ENCODE peak calls at places on chromosome 14, in nine cellular contexts. H is fibroblast of gingiva; Q is DMS 273 treated with DMSO at 0.1 percent for 48 hours; A is germinal center; E is activated CD4-positive, alpha-beta T cell treated with anti-CD3 and anti-CD28 coated beads, Interleukin-2, amount 50 U/mL, for 4 hours; Z is T-helper 17 cell; W is NCI-H1436; P is activated CD8-positive, alpha-beta T cell treated with anti-CD3 and anti-CD28 coated beads, Interleukin-2, amount 10 ng/mL, durations not matched to agents 7 days and 5 days; F is GDM1. N is an unnamed sample.

GRCh38 chr14:56297449-56297848 is 179.2 kb downstream of the PELI2 start:
- DNase-seq in A (no peak), Q (no peak), W (no peak), P (no peak), Z (no peak), E (no peak), F (no peak), H (no peak), N (no peak)

GRCh38 chr14:75907722-75908330 is 74.0 kb downstream of the TGFB3 start:
- DNase-seq in P (no peak), W (no peak), Q (no peak), Z (no peak), E (no peak), H (no peak), A (no peak), F (no peak), N (no peak)

GRCh38 chr14:51448831-51449665 is 202.7 kb upstream of the FRMD6 start:
- DNase-seq in W (no peak), F (no peak), A (no peak), Q (peak; percentile 84), P (no peak), H (peak; percentile 82), Z (no peak), E (no peak), N (peak; percentile 94)

GRCh38 chr14:101970830-101971400 is 6.5 kb downstream of the DYNC1H1 start:
- DNase-seq in H (no peak), Z (no peak), P (no peak), F (no peak), Q (no peak), A (no peak), E (no peak), W (no peak), N (no peak)

GRCh38 chr14:50023671-50024490 is 92.5 kb downstream of the VCPKMT start:
- DNase-seq in E (no peak), W (no peak), P (no peak), A (no peak), H (peak; percentile 80), F (no peak), Q (no peak), Z (no peak), N (no peak)

GRCh38 chr14:91311284-91311662 is 66.8 kb upstream of the GPR68 start:
- DNase-seq in E (peak; percentile 23), W (no peak), P (peak; percentile 82), H (no peak), F (peak; percentile 11), Q (no peak), Z (peak; percentile 38), A (no peak), N (no peak)

GRCh38 chr14:100304825-100305445 is 1.3 kb downstream of the SLC25A29 start:
- DNase-seq in Q (no peak), E (no peak), A (no peak), P (no peak), W (peak; percentile 27), F (no peak), H (no peak), Z (no peak), N (no peak)

GRCh38 chr14:52327374-52328226 is 13.5 kb downstream of the PTGER2 start:
- DNase-seq in H (peak; percentile 91), W (no peak), P (no peak), Q (no peak), E (no peak), Z (no peak), A (no peak), F (no peak), N (peak; percentile 15)

GRCh38 chr14:95733212-95733611 is 19.3 kb upstream of the TCL1A start:
- DNase-seq in H (no peak), W (no peak), Z (no peak), P (no peak), A (no peak), E (no peak), F (no peak), Q (no peak), N (no peak)

GRCh38 chr14:86521032-86521730 is 991.2 kb downstream of the FLRT2 start:
- DNase-seq in A (no peak), E (no peak), Q (no peak), Z (no peak), H (no peak), W (no peak), F (no peak), P (no peak), N (no peak)

GRCh38 chr14:37601849-37602248 is 6.4 kb downstream of the TTC6 start:
- DNase-seq in A (no peak), P (no peak), F (no peak), H (no peak), Q (no peak), W (no peak), Z (no peak), E (no peak), N (no peak)

GRCh38 chr14:72948481-72949138 is 22.3 kb downstream of the DCAF4 start:
- DNase-seq in P (peak; percentile 78), Q (no peak), A (peak; percentile 63), Z (peak; percentile 29), W (no peak), F (peak; percentile 5), E (peak; percentile 65), H (peak; percentile 52), N (no peak)

GRCh38 chr14:76564471-76565119 is 188.7 kb downstream of the ESRRB start:
- DNase-seq in Q (no peak), W (no peak), H (no peak), A (no peak), Z (no peak), E (no peak), P (no peak), F (no peak), N (no peak)

GRCh38 chr14:80638620-80639215 is 302.8 kb downstream of the CEP128 start:
- DNase-seq in F (no peak), Q (no peak), A (no peak), W (no peak), Z (no peak), H (peak; percentile 80), P (no peak), E (no peak), N (peak; percentile 49)